ENCODE peak calls at places on chromosome 1, in six cellular contexts. H, E, D, P, A and B are unnamed samples.

GRCh38 chr1:232416026-232416568 is 213.8 kb downstream of the SIPA1L2 start:
- DNase-seq in H (no peak), E (no peak), D (peak; percentile 51), P (no peak), A (no peak), B (no peak)

GRCh38 chr1:40607921-40608320 is 57.6 kb downstream of the RIMS3 start:
- DNase-seq in H (no peak), E (no peak), D (no peak), P (no peak), A (no peak), B (no peak)

GRCh38 chr1:58107943-58108342 is 438.6 kb downstream of the OMA1 start:
- DNase-seq in H (no peak), E (no peak), D (no peak), P (no peak), A (no peak), B (no peak)

GRCh38 chr1:235069577-235070563 is 58.8 kb downstream of the TOMM20 start:
- DNase-seq in H (peak; percentile 87), E (no peak), D (peak; percentile 99), P (peak; percentile 74), A (no peak), B (peak; percentile 92)

GRCh38 chr1:13714851-13715250 is 14.9 kb downstream of the PRDM2 start:
- DNase-seq in H (no peak), E (no peak), D (no peak), P (no peak), A (no peak), B (no peak)

GRCh38 chr1:61645476-61645875 is 79.5 kb downstream of the TM2D1 start:
- DNase-seq in H (no peak), E (no peak), D (no peak), P (no peak), A (no peak), B (no peak)

GRCh38 chr1:53189061-53189460 is 7.6 kb upstream of the CPT2 start:
- DNase-seq in H (no peak), E (no peak), D (no peak), P (no peak), A (no peak), B (no peak)

GRCh38 chr1:64223329-64224151 is 20.1 kb downstream of the UBE2U start:
- DNase-seq in H (peak; percentile 92), E (no peak), D (peak; percentile 92), P (peak; percentile 70), A (no peak), B (no peak)

GRCh38 chr1:214378492-214378891 is 97.5 kb downstream of the SMYD2 start:
- DNase-seq in H (peak; percentile 57), E (no peak), D (no peak), P (no peak), A (no peak), B (no peak)

GRCh38 chr1:248686815-248687214 is 15.8 kb downstream of the OR14I1 start:
- DNase-seq in H (no peak), E (no peak), D (no peak), P (no peak), A (no peak), B (no peak)

GRCh38 chr1:156676820-156677615 is at the start of gene NES:
- DNase-seq in H (peak; percentile 68), E (no peak), D (peak; percentile 83), P (peak; percentile 60), A (no peak), B (peak; percentile 2)

GRCh38 chr1:150066838-150067183 is 765 bp upstream of the VPS45 start:
- DNase-seq in H (no peak), E (no peak), D (no peak), P (no peak), A (no peak), B (peak; percentile 81)

GRCh38 chr1:81519987-81520386 is 280.7 kb upstream of the ADGRL2 start:
- DNase-seq in H (no peak), E (no peak), D (no peak), P (no peak), A (no peak), B (no peak)